ENCODE peak calls at places on chromosome 5, in four cellular contexts. W is cardiac muscle cell, D is psoas muscle, G is BE2C. O is an unnamed sample.

GRCh38 chr5:57190593-57190992 is 16.7 kb downstream of the GPBP1 start:
- DNase-seq in W (no peak), D (no peak), G (no peak), O (no peak)

GRCh38 chr5:37197340-37198050 is 51.7 kb downstream of the CPLANE1 start:
- DNase-seq in W (peak; percentile 34), G (no peak), D (no peak), O (peak; percentile 15)

GRCh38 chr5:123811771-123812170 is 299.8 kb downstream of the CSNK1G3 start:
- DNase-seq in G (no peak), D (no peak), W (no peak), O (no peak)

GRCh38 chr5:177066227-177066626 is 20.5 kb upstream of the FGFR4 start:
- DNase-seq in D (no peak), W (no peak), G (no peak), O (no peak)

GRCh38 chr5:14115323-14115895 is 27.7 kb upstream of the TRIO start:
- DNase-seq in D (no peak), W (no peak), G (no peak), O (no peak)

GRCh38 chr5:14945450-14945849 is 73.9 kb upstream of the ANKH start:
- DNase-seq in W (no peak), G (no peak), D (no peak), O (no peak)

GRCh38 chr5:133326361-133326760 is 274.5 kb downstream of the HSPA4 start:
- DNase-seq in W (no peak), D (no peak), G (no peak), O (no peak)

GRCh38 chr5:151002681-151003502 is 17.5 kb upstream of the GPX3 start:
- DNase-seq in W (no peak), G (no peak), D (no peak), O (no peak)

GRCh38 chr5:169545762-169546161 is 37.8 kb upstream of the SPDL1 start:
- DNase-seq in D (no peak), W (no peak), G (no peak), O (peak; percentile 18)

GRCh38 chr5:128284236-128284635 is 200.7 kb downstream of the SLC12A2 start:
- DNase-seq in D (no peak), G (no peak), W (no peak), O (no peak)

GRCh38 chr5:147046226-147046625 is 167.7 kb upstream of the PPP2R2B start:
- DNase-seq in W (no peak), D (no peak), G (no peak), O (no peak)

GRCh38 chr5:93076566-93076965 is 504.5 kb downstream of the NR2F1-AS1 start:
- DNase-seq in D (no peak), G (no peak), W (peak; percentile 70), O (no peak)

GRCh38 chr5:152462021-152462721 is 57.1 kb upstream of the NMUR2 start:
- DNase-seq in D (no peak), W (peak; percentile 25), G (no peak), O (no peak)

GRCh38 chr5:90279091-90279490 is 130.5 kb downstream of the CETN3 start:
- DNase-seq in W (no peak), D (no peak), G (no peak), O (no peak)

GRCh38 chr5:133117930-133118445 is 66.2 kb downstream of the HSPA4 start:
- DNase-seq in G (no peak), W (no peak), D (no peak), O (no peak)

GRCh38 chr5:124932791-124933600 is 186.6 kb upstream of the ZNF608 start:
- DNase-seq in W (peak; percentile 57), D (no peak), G (peak; percentile 71), O (peak; percentile 85)

GRCh38 chr5:78649816-78650561 is 1.4 kb upstream of the LHFPL2 start:
- DNase-seq in G (no peak), D (no peak), W (peak; percentile 71), O (peak; percentile 84)

GRCh38 chr5:107601076-107601475 is 69.7 kb downstream of the EFNA5 start:
- DNase-seq in W (peak; percentile 44), D (no peak), G (no peak), O (no peak)

GRCh38 chr5:91379602-91380490 is 3.3 kb downstream of the ARRDC3 start:
- DNase-seq in D (peak; percentile 96), W (peak; percentile 97), G (peak; percentile 97), O (peak; percentile 91)

GRCh38 chr5:169258372-169259000 is 42.5 kb downstream of the SLIT3 start:
- DNase-seq in D (no peak), G (no peak), W (peak; percentile 52), O (peak; percentile 60)

GRCh38 chr5:138724470-138725146 is 28.6 kb upstream of the CTNNA1 start:
- DNase-seq in G (peak; percentile 24), D (peak; percentile 62), W (peak; percentile 50), O (no peak)

GRCh38 chr5:130002183-130002582 is 97.9 kb downstream of the CHSY3 start:
- DNase-seq in G (no peak), D (no peak), W (no peak), O (no peak)

GRCh38 chr5:124102491-124102890 is 590.5 kb downstream of the CSNK1G3 start:
- DNase-seq in G (no peak), D (no peak), W (peak; percentile 8), O (peak; percentile 9)

GRCh38 chr5:160105686-160106085 is 13.6 kb downstream of the PWWP2A start:
- DNase-seq in W (no peak), G (no peak), D (no peak), O (no peak)

GRCh38 chr5:80245986-80246781 is 9.7 kb downstream of the SERINC5 start:
- DNase-seq in G (no peak), D (no peak), W (peak; percentile 81), O (peak; percentile 55)

GRCh38 chr5:72457491-72457890 is 49.7 kb downstream of the ZNF366 start:
- DNase-seq in W (no peak), G (no peak), D (no peak), O (no peak)

GRCh38 chr5:38598296-38598993 is 42.0 kb upstream of the LIFR start:
- DNase-seq in D (no peak), G (no peak), W (no peak), O (no peak)

GRCh38 chr5:62371409-62371808 is 32.3 kb downstream of the DIMT1 start:
- DNase-seq in W (no peak), D (no peak), G (no peak), O (no peak)

GRCh38 chr5:127227881-127228280 is 62.7 kb upstream of the MEGF10 start:
- DNase-seq in G (no peak), D (no peak), W (no peak), O (peak; percentile 30)
- TF ChIP-seq CTCF in G (no peak), D (no peak), W (no peak), O (no peak)

GRCh38 chr5:172846677-172847076 is 12.6 kb downstream of the ERGIC1 start:
- DNase-seq in D (no peak), G (no peak), W (no peak), O (no peak)

GRCh38 chr5:172850454-172850797 is 16.4 kb downstream of the ERGIC1 start:
- DNase-seq in G (no peak), D (no peak), W (no peak), O (no peak)

GRCh38 chr5:172846249-172846648 is 12.2 kb downstream of the ERGIC1 start:
- DNase-seq in W (no peak), D (no peak), G (no peak), O (no peak)

GRCh38 chr5:172849636-172850453 is 15.8 kb downstream of the ERGIC1 start:
- DNase-seq in D (peak; percentile 72), W (no peak), G (no peak), O (no peak)

GRCh38 chr5:172848419-172848818 is 14.4 kb downstream of the ERGIC1 start:
- DNase-seq in D (no peak), W (no peak), G (no peak), O (no peak)
- H3K4me3 ChIP-seq in D (no peak overlapping the region), W (no peak overlapping the region), G (no peak overlapping the region), O (no peak overlapping the region)

DNA sequence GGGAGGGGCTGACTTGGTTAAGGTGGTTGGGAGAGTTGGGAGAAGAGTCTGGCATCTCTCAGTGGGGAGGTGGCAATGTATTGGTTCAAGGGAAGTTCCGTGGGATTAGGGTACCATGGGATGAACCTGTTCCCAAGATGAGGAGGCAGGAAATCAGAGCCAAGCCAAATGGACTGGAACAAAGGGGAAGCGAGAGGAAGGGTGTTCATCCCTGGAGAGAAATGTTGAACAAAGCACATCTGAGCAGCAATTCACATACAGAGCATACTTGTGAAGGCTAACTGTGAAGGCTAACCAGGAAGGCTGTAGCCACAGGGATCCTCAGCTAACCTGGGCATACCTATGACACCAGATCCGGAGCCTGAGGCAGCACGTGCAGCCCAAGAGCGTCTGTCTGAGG is 214.0 kb downstream of the MCTP1 start:
- DNase-seq in W (no peak), G (no peak), D (no peak), O (no peak)
- TF ChIP-seq CTCF in W (no peak), G (no peak), D (no peak), O (no peak)

GRCh38 chr5:136689563-136689962 is 324.2 kb upstream of the TRPC7 start:
- DNase-seq in G (no peak), D (no peak), W (no peak), O (no peak)
- H3K4me3 ChIP-seq in G (no peak overlapping the region), D (no peak overlapping the region), W (no peak overlapping the region), O (no peak overlapping the region)

GRCh38 chr5:74945561-74946165 is 79.5 kb upstream of the FAM169A start:
- DNase-seq in D (no peak), W (no peak), G (no peak), O (no peak)
- TF ChIP-seq CTCF in D (no peak), W (no peak), G (no peak), O (no peak)

DNA sequence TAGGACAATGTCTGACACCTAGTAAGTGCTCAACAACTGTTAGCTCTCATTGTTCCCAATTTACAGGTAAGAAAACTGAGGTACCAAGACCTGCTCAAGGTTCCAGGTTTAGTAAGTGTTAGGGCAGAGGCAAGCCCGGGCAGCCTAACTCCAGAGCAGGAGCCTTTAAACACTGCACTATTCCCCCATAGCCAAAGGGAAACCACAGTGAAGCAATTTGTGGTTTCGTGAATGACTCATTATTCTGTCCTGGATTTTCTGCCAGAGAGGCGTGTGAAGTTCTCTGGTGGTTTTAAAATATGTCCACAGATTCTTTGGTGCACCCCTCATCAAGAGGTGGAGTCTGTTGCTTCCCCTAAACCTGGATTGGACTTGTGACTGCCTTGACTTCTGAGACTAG is 1.0 kb upstream of the MCC start:
- DNase-seq in W (peak; percentile 98), G (no peak), D (peak; percentile 53), O (peak; percentile 98)
- H3K4me3 ChIP-seq in W (no peak overlapping the region), G (no peak overlapping the region), D (no peak overlapping the region), O (no peak overlapping the region)

DNA sequence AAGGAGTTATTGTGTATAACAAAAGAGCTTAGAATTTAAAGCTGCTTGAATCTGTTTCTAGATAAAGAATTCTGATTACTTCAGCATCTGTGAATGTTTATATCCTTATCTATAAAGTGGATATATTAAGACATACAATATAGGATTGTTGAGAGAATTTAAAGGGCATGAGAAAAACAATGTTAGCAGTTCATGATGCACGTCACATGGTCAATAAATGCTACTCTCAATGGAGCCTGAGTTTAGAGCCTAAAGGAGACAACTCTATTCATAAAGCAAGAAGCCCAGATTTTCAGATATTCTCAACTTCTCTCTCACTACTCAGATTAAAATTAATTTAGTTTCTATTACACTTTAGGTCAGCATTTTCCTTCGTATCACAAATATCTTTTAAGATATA is 666.7 kb upstream of the CDH18 start:
- DNase-seq in D (no peak), G (no peak), W (no peak), O (no peak)
- TF ChIP-seq CTCF in D (no peak), G (no peak), W (no peak), O (no peak)

GRCh38 chr5:178664141-178664540 is 37.3 kb upstream of the CLK4 start:
- DNase-seq in W (no peak), G (no peak), D (no peak), O (no peak)
- H3K4me3 ChIP-seq in W (no peak overlapping the region), G (no peak overlapping the region), D (no peak overlapping the region), O (no peak overlapping the region)

O was measured in astrocyte of the spinal cord.